ENCODE peak calls at places on chromosomes 7 and 10, in four cellular contexts. D, L, F and O are unnamed samples.

GRCh38 chr10:11782793-11783557 is 40.2 kb upstream of the PROSER2 start:
- DNase-seq in L (no peak), D (no peak), F (peak), O (no peak)

GRCh38 chr7:106957766-106958165 is 86.7 kb upstream of the PRKAR2B start:
- DNase-seq in D (no peak), L (no peak), F (no peak), O (no peak)

GRCh38 chr10:1084011-1084950 is 28.1 kb downstream of the WDR37 start:
- DNase-seq in D (no peak), F (no peak), L (no peak), O (no peak)

GRCh38 chr10:78934499-78934898 is 134.3 kb upstream of the ZMIZ1 start:
- DNase-seq in L (no peak), D (no peak), F (no peak), O (no peak)

GRCh38 chr7:87628780-87629569 is 777 bp downstream of the RUNDC3B start:
- DNase-seq in L (no peak), D (peak), F (peak), O (peak)

GRCh38 chr10:55163388-55163972 is 362.4 kb upstream of the PCDH15 start:
- DNase-seq in L (no peak), F (no peak), D (no peak), O (no peak)

GRCh38 chr7:143214789-143215679 is 6.8 kb upstream of the TAS2R40 start:
- DNase-seq in D (peak), L (peak), F (peak), O (peak)

GRCh38 chr10:60347270-60347669 is 42.4 kb downstream of the ANK3 start:
- DNase-seq in F (no peak), D (no peak), L (no peak), O (no peak)

GRCh38 chr10:18418579-18419210 is 232.7 kb downstream of the NSUN6 start:
- DNase-seq in D (no peak), F (no peak), L (no peak), O (no peak)

GRCh38 chr7:80844916-80845315 is 73.9 kb downstream of the SEMA3C start:
- DNase-seq in F (no peak), D (no peak), L (no peak), O (no peak)

GRCh38 chr7:90966346-90966745 is 297.9 kb upstream of the FZD1 start:
- DNase-seq in D (no peak), L (no peak), F (no peak), O (no peak)

GRCh38 chr7:4216016-4216415 is 466.1 kb upstream of the FOXK1 start:
- DNase-seq in L (no peak), D (no peak), F (no peak), O (peak)

GRCh38 chr10:124092270-124093075 is 925 bp downstream of the CHST15 start:
- DNase-seq in F (no peak), L (peak), D (peak), O (peak)

GRCh38 chr7:148987751-148988512 is 40.4 kb downstream of the PDIA4 start:
- DNase-seq in F (no peak), D (no peak), L (no peak), O (peak)

GRCh38 chr10:23344251-23344841 is at the start of gene C10orf67:
- DNase-seq in F (peak), D (peak), L (peak), O (peak)

GRCh38 chr10:127303746-127304145 is 107.4 kb upstream of the INSYN2A start:
- DNase-seq in F (no peak), L (no peak), D (no peak), O (no peak)

GRCh38 chr7:148286150-148286549 is 304.4 kb upstream of the C7orf33 start:
- DNase-seq in D (no peak), L (no peak), F (peak), O (no peak)

GRCh38 chr7:151179287-151179860 is 7.7 kb downstream of the ASB10 start:
- DNase-seq in D (no peak), F (no peak), L (no peak), O (no peak)

GRCh38 chr10:78290131-78290750 is 256.6 kb downstream of the RPS24 start:
- DNase-seq in D (no peak), L (no peak), F (no peak), O (no peak)

GRCh38 chr10:85648279-85648754 is 718.3 kb downstream of the GRID1 start:
- DNase-seq in F (no peak), L (no peak), D (no peak), O (peak)

GRCh38 chr7:28078036-28078901 is 102.3 kb downstream of the JAZF1 start:
- DNase-seq in L (peak), D (peak), F (peak), O (no peak)

GRCh38 chr10:112919721-112920120 is 30.3 kb upstream of the TCF7L2 start:
- DNase-seq in F (no peak), D (no peak), L (no peak), O (no peak)

GRCh38 chr7:97104719-97105129 is 12.8 kb upstream of the SDHAF3 start:
- DNase-seq in D (peak), L (peak), F (peak), O (peak)

GRCh38 chr10:36675458-36675880 is 449.9 kb upstream of the ANKRD30A start:
- DNase-seq in F (no peak), L (no peak), D (no peak), O (no peak)

GRCh38 chr7:31791881-31792280 is 104.9 kb downstream of the PPP1R17 start:
- DNase-seq in D (no peak), L (no peak), F (no peak), O (no peak)

GRCh38 chr7:10237306-10237705 is 736.4 kb upstream of the PHF14 start:
- DNase-seq in L (no peak), F (no peak), D (no peak), O (no peak)

GRCh38 chr10:111243126-111243525 is 166.3 kb downstream of the ADRA2A start:
- DNase-seq in D (no peak), F (no peak), L (no peak), O (no peak)

GRCh38 chr10:24901686-24902399 is 50.6 kb downstream of the PRTFDC1 start:
- DNase-seq in L (no peak), D (peak), F (no peak), O (peak)

GRCh38 chr7:150978136-150978789 is at the start of gene KCNH2:
- DNase-seq in L (no peak), D (peak), F (peak), O (peak)

GRCh38 chr10:35940067-35940989 is 298.2 kb upstream of the FZD8 start:
- DNase-seq in D (no peak), L (no peak), F (peak), O (peak)

GRCh38 chr7:144526912-144527610 is 123.6 kb upstream of the NOBOX start:
- DNase-seq in F (no peak), D (no peak), L (no peak), O (no peak)

GRCh38 chr10:63630928-63631685 is 109.9 kb downstream of the REEP3 start:
- DNase-seq in F (peak), L (no peak), D (no peak), O (no peak)

GRCh38 chr10:71250405-71250804 is 38.0 kb downstream of the UNC5B start:
- DNase-seq in F (no peak), L (no peak), D (no peak), O (no peak)

GRCh38 chr10:57692255-57692980 is 575.3 kb downstream of the IPMK start:
- DNase-seq in F (no peak), D (no peak), L (no peak), O (no peak)